ENCODE peak calls at places on chromosomes 7 and 10, in six cellular contexts. F is adrenal gland; H is hypothalamus; Z is H4; V is activated CD8-positive, alpha-beta memory T cell treated with anti-CD3 and anti-CD28 coated beads for 4 hours; K is cardiac muscle cell. N is an unnamed sample.

GRCh38 chr7:44375926-44376342 is 50.5 kb upstream of the CAMK2B start:
- DNase-seq in F (no peak), H (no peak), Z (no peak), V (no peak), K (no peak), N (no peak)

GRCh38 chr10:87632439-87632838 is 27.2 kb upstream of the PAPSS2 start:
- DNase-seq in F (no peak), H (no peak), Z (no peak), V (no peak), K (no peak), N (no peak)

GRCh38 chr10:73873843-73874215 is 526 bp downstream of the CAMK2G start:
- DNase-seq in F (no peak), H (peak), Z (no peak), V (no peak), K (no peak), N (no peak)

GRCh38 chr7:142030846-142031245 is 35.2 kb downstream of the MGAM start:
- DNase-seq in F (no peak), H (no peak), Z (no peak), V (no peak), K (no peak), N (no peak)

GRCh38 chr7:135801045-135801693 is 52.6 kb upstream of the FAM180A start:
- DNase-seq in F (peak), H (no peak), Z (peak), V (no peak), K (peak), N (peak)

GRCh38 chr10:28047061-28047460 is 48.2 kb upstream of the ODAD2 start:
- DNase-seq in F (no peak), H (no peak), Z (no peak), V (no peak), K (no peak), N (peak)

GRCh38 chr7:85292908-85293576 is 106.2 kb upstream of the SEMA3D start:
- DNase-seq in F (no peak), H (no peak), Z (no peak), V (no peak), K (no peak), N (no peak)

GRCh38 chr10:113960617-113961260 is 82.9 kb upstream of the ADRB1 start:
- DNase-seq in F (no peak), H (no peak), Z (no peak), V (no peak), K (no peak), N (no peak)

GRCh38 chr7:100080895-100081534 is 508 bp downstream of the ZNF3 start:
- DNase-seq in F (no peak), H (no peak), Z (no peak), V (no peak), K (no peak), N (no peak)

GRCh38 chr10:34295142-34295548 is 520.0 kb downstream of the PARD3 start:
- DNase-seq in F (no peak), H (no peak), Z (no peak), V (no peak), K (peak), N (peak)

GRCh38 chr10:14707441-14707840 is 67.3 kb downstream of the FAM107B start:
- DNase-seq in F (no peak), H (no peak), Z (no peak), V (no peak), K (peak), N (no peak)

GRCh38 chr10:126290232-126290631 is 98.0 kb downstream of the ADAM12 start:
- DNase-seq in F (no peak), H (no peak), Z (no peak), V (no peak), K (no peak), N (no peak)

GRCh38 chr10:35012781-35013180 is 77.4 kb downstream of the CUL2 start:
- DNase-seq in F (no peak), H (no peak), Z (no peak), V (no peak), K (no peak), N (no peak)

GRCh38 chr10:6689036-6689435 is 109.0 kb upstream of the PRKCQ start:
- DNase-seq in F (no peak), H (no peak), Z (no peak), V (no peak), K (no peak), N (no peak)

GRCh38 chr10:70559861-70560260 is 42.7 kb downstream of the PRF1 start:
- DNase-seq in F (no peak), H (no peak), Z (no peak), V (no peak), K (no peak), N (no peak)

GRCh38 chr7:158847451-158847866 is 8.9 kb upstream of the DYNC2I1 start:
- DNase-seq in F (no peak), H (no peak), Z (no peak), V (no peak), K (peak), N (no peak)

GRCh38 chr7:119761776-119762175 is 511.2 kb upstream of the KCND2 start:
- DNase-seq in F (no peak), H (no peak), Z (no peak), V (no peak), K (no peak), N (no peak)

GRCh38 chr10:94397549-94398370 is 4.6 kb upstream of the TBC1D12 start:
- DNase-seq in F (no peak), H (no peak), Z (peak), V (no peak), K (peak), N (no peak)

GRCh38 chr10:11145498-11145855 is 127.8 kb downstream of the CELF2 start:
- DNase-seq in F (peak), H (no peak), Z (no peak), V (peak), K (peak), N (no peak)

GRCh38 chr7:30164567-30164966 is 29.8 kb downstream of the MTURN start:
- DNase-seq in F (no peak), H (no peak), Z (peak), V (no peak), K (peak), N (no peak)

GRCh38 chr10:36114913-36115312 is 472.8 kb upstream of the FZD8 start:
- DNase-seq in F (no peak), H (no peak), Z (no peak), V (no peak), K (peak), N (no peak)

GRCh38 chr10:67676208-67676825 is 19.7 kb downstream of the CTNNA3 start:
- DNase-seq in F (no peak), H (no peak), Z (no peak), V (no peak), K (no peak), N (no peak)

GRCh38 chr7:48244902-48245301 is 73.6 kb downstream of the ABCA13 start:
- DNase-seq in F (peak), H (no peak), Z (peak), V (no peak), K (peak), N (peak)

GRCh38 chr10:3030765-3031164 is 36.6 kb upstream of the PFKP start:
- DNase-seq in F (no peak), H (no peak), Z (no peak), V (no peak), K (no peak), N (no peak)

GRCh38 chr10:128049226-128050010 is 76.8 kb downstream of the MKI67 start:
- DNase-seq in F (no peak), H (no peak), Z (no peak), V (no peak), K (no peak), N (no peak)

GRCh38 chr10:61936770-61937169 is 35.3 kb downstream of the ARID5B start:
- DNase-seq in F (no peak), H (no peak), Z (no peak), V (no peak), K (no peak), N (no peak)

GRCh38 chr7:150388709-150389531 is 9.8 kb downstream of the ZNF775 start:
- DNase-seq in F (peak), H (peak), Z (peak), V (no peak), K (peak), N (peak)

GRCh38 chr7:139725843-139726484 is 51.8 kb downstream of the HIPK2 start:
- DNase-seq in F (no peak), H (no peak), Z (no peak), V (no peak), K (no peak), N (no peak)

GRCh38 chr7:140610204-140611165 is 30.1 kb downstream of the DENND2A start:
- DNase-seq in F (no peak), H (no peak), Z (no peak), V (no peak), K (no peak), N (peak)

GRCh38 chr7:48168159-48168558 is 3.1 kb upstream of the ABCA13 start:
- DNase-seq in F (no peak), H (no peak), Z (peak), V (no peak), K (peak), N (peak)

GRCh38 chr10:114957673-114958072 is 19.7 kb downstream of the TRUB1 start:
- DNase-seq in F (no peak), H (no peak), Z (no peak), V (no peak), K (peak), N (no peak)

GRCh38 chr10:77586719-77587423 is 50.7 kb downstream of the KCNMA1 start:
- DNase-seq in F (no peak), H (no peak), Z (peak), V (no peak), K (peak), N (no peak)

GRCh38 chr10:26890956-26891355 is 30.2 kb upstream of the ABI1 start:
- DNase-seq in F (peak), H (peak), Z (peak), V (no peak), K (peak), N (peak)

GRCh38 chr7:132191418-132191817 is 384.9 kb downstream of the PLXNA4 start:
- DNase-seq in F (no peak), H (no peak), Z (no peak), V (no peak), K (peak), N (no peak)

GRCh38 chr7:41280491-41280890 is 422.4 kb downstream of the INHBA start:
- DNase-seq in F (no peak), H (no peak), Z (no peak), V (no peak), K (no peak), N (no peak)

GRCh38 chr7:126801738-126802137 is 451.0 kb downstream of the GRM8 start:
- DNase-seq in F (no peak), H (no peak), Z (no peak), V (no peak), K (no peak), N (no peak)